ENCODE peak calls at places on chromosome 17, in seven cellular contexts. P is effector memory CD4-positive, alpha-beta T cell; O is tibial nerve; V is vagina; N is aorta; B is heart right ventricle; Q is A673. J is an unnamed sample.

GRCh38 chr17:38912221-38912813 is 13.1 kb upstream of the LASP1NB start:
- DNase-seq in Q (no peak), V (peak; percentile 77), O (no peak), N (peak; percentile 48), P (no peak), B (peak; percentile 67), J (peak; percentile 77)

GRCh38 chr17:76644995-76645394 is 1.4 kb upstream of the ST6GALNAC1 start:
- DNase-seq in N (no peak), Q (no peak), V (no peak), B (no peak), P (no peak), O (no peak), J (no peak)

GRCh38 chr17:32943647-32944191 is 15.8 kb downstream of the TMEM98 start:
- DNase-seq in N (no peak), Q (no peak), O (peak; percentile 31), V (no peak), P (no peak), B (no peak), J (peak; percentile 39)

GRCh38 chr17:45144199-45145034 is 3.9 kb upstream of the HEXIM1 start:
- DNase-seq in B (peak; percentile 53), P (no peak), N (peak; percentile 75), Q (no peak), O (no peak), V (peak; percentile 86), J (peak; percentile 90)

GRCh38 chr17:81379523-81379942 is 15.7 kb upstream of the BAHCC1 start:
- DNase-seq in Q (no peak), O (no peak), V (no peak), N (peak; percentile 42), B (no peak), P (no peak), J (no peak)

GRCh38 chr17:42197564-42198156 is 3.4 kb upstream of the GHDC start:
- DNase-seq in Q (no peak), B (no peak), P (no peak), N (no peak), O (no peak), V (no peak), J (no peak)

GRCh38 chr17:77580531-77580930 is 378.0 kb upstream of the TNRC6C start:
- DNase-seq in P (no peak), V (no peak), O (no peak), Q (no peak), N (no peak), B (no peak), J (no peak)

GRCh38 chr17:19387921-19388521 is 1.0 kb upstream of the MFAP4 start:
- DNase-seq in B (no peak), O (peak; percentile 61), Q (peak; percentile 74), P (no peak), N (no peak), V (no peak), J (no peak)

GRCh38 chr17:83073389-83074063 is 5.9 kb upstream of the METRNL start:
- DNase-seq in Q (no peak), O (no peak), P (no peak), V (no peak), N (no peak), B (no peak), J (no peak)

GRCh38 chr17:77089118-77089477 is 51.7 kb upstream of the SEC14L1 start:
- DNase-seq in B (no peak), O (no peak), P (no peak), V (no peak), N (no peak), Q (no peak), J (no peak)

GRCh38 chr17:75271233-75271954 is 363 bp upstream of the MIF4GD start:
- DNase-seq in O (peak; percentile 63), P (peak; percentile 79), Q (peak; percentile 89), B (peak; percentile 78), V (no peak), N (peak; percentile 88), J (peak; percentile 83)

GRCh38 chr17:9982159-9982558 is 77.1 kb upstream of the RCVRN start:
- DNase-seq in O (no peak), N (no peak), P (no peak), Q (no peak), B (no peak), V (no peak), J (no peak)

GRCh38 chr17:27996157-27997043 is 46.1 kb upstream of the NLK start:
- DNase-seq in Q (peak; percentile 44), V (no peak), O (no peak), N (no peak), B (no peak), P (no peak), J (no peak)

GRCh38 chr17:39461911-39462641 is 790 bp downstream of the CDK12 start:
- DNase-seq in B (no peak), Q (no peak), O (peak; percentile 22), V (peak; percentile 89), P (no peak), N (no peak), J (no peak)

GRCh38 chr17:8954339-8954738 is 11.2 kb downstream of the PIK3R5 start:
- DNase-seq in P (peak; percentile 74), B (peak; percentile 51), O (peak; percentile 62), N (peak; percentile 89), Q (peak; percentile 60), V (no peak), J (peak; percentile 85)

GRCh38 chr17:42879596-42879985 is 21.0 kb upstream of the G6PC1 start:
- DNase-seq in Q (no peak), P (no peak), V (no peak), N (no peak), O (no peak), B (no peak), J (no peak)

GRCh38 chr17:61635913-61636432 is 45.0 kb upstream of the NACA2 start:
- DNase-seq in Q (peak; percentile 77), O (peak; percentile 6), V (no peak), N (no peak), B (no peak), P (peak; percentile 33), J (no peak)

GRCh38 chr17:42670199-42670924 is 6.4 kb downstream of the PLEKHH3 start:
- DNase-seq in P (peak; percentile 39), N (no peak), B (no peak), Q (no peak), V (no peak), O (no peak), J (no peak)

GRCh38 chr17:42760652-42761581 is at the start of gene RAMP2:
- DNase-seq in O (no peak), V (no peak), B (peak; percentile 42), Q (peak; percentile 19), P (no peak), N (peak; percentile 61), J (peak; percentile 50)

GRCh38 chr17:34252890-34253525 is 2.1 kb upstream of the CCL2 start:
- DNase-seq in P (no peak), O (no peak), V (no peak), B (no peak), N (no peak), Q (no peak), J (no peak)

GRCh38 chr17:30278032-30278431 is 13.7 kb downstream of the BLMH start:
- DNase-seq in V (no peak), Q (peak; percentile 53), B (peak; percentile 14), P (no peak), N (no peak), O (peak; percentile 21), J (no peak)

GRCh38 chr17:82400206-82400605 is 17.9 kb upstream of the HEXD start:
- DNase-seq in B (no peak), P (no peak), Q (no peak), V (no peak), N (no peak), O (no peak), J (peak; percentile 47)

GRCh38 chr17:65053354-65053881 is 3.1 kb downstream of the GNA13 start:
- DNase-seq in O (no peak), Q (no peak), N (no peak), V (no peak), P (no peak), B (no peak), J (no peak)

GRCh38 chr17:65050438-65050837 is 6.1 kb downstream of the GNA13 start:
- DNase-seq in B (no peak), O (no peak), P (no peak), Q (no peak), N (no peak), V (no peak), J (no peak)

GRCh38 chr17:65051922-65052321 is 4.6 kb downstream of the GNA13 start:
- DNase-seq in Q (no peak), V (no peak), P (no peak), B (no peak), N (no peak), O (no peak), J (no peak)

GRCh38 chr17:65054602-65055001 is 1.9 kb downstream of the GNA13 start:
- DNase-seq in B (no peak), O (no peak), Q (no peak), P (no peak), N (no peak), V (no peak), J (no peak)

GRCh38 chr17:65052585-65052984 is 4.0 kb downstream of the GNA13 start:
- DNase-seq in V (no peak), P (no peak), B (no peak), N (no peak), O (no peak), Q (no peak), J (no peak)
- H3K4me3 ChIP-seq in V (no peak overlapping the region), P (no peak overlapping the region), B (no peak overlapping the region), N (no peak overlapping the region), O (no peak overlapping the region), Q (no peak overlapping the region), J (no peak overlapping the region)

GRCh38 chr17:46148247-46148646 is 45.0 kb downstream of the KANSL1 start:
- DNase-seq in V (no peak), P (no peak), Q (no peak), O (no peak), N (no peak), B (no peak), J (no peak)

GRCh38 chr17:46152423-46152822 is 40.8 kb downstream of the KANSL1 start:
- DNase-seq in P (no peak), N (no peak), B (no peak), Q (no peak), V (no peak), O (no peak), J (no peak)

GRCh38 chr17:46150216-46150963 is 42.8 kb downstream of the KANSL1 start:
- DNase-seq in V (no peak), P (no peak), N (no peak), B (no peak), Q (no peak), O (no peak), J (no peak)

GRCh38 chr17:46154151-46154816 is 38.9 kb downstream of the KANSL1 start:
- DNase-seq in N (no peak), V (no peak), P (no peak), Q (peak; percentile 54), B (no peak), O (no peak), J (no peak)

GRCh38 chr17:46151762-46152161 is 41.5 kb downstream of the KANSL1 start:
- DNase-seq in B (no peak), V (no peak), Q (peak; percentile 27), N (no peak), O (no peak), P (no peak), J (no peak)
- H3K4me1 ChIP-seq in B (peaks cover 88% of the 10 kb centered on the region), V (peaks cover 89% of the 10 kb centered on the region), Q (peaks cover 41% of the 10 kb centered on the region), N (peaks cover 7% of the 10 kb centered on the region), O (peaks cover 45% of the 10 kb centered on the region), P (peaks cover 65% of the 10 kb centered on the region), J (peaks cover 12% of the 10 kb centered on the region)

GRCh38 chr17:50855708-50856330 is 10.3 kb downstream of the TOB1 start:
- DNase-seq in B (no peak), O (no peak), N (no peak), V (no peak), Q (no peak), P (no peak), J (no peak)
- H3K27ac ChIP-seq in B (no peak overlapping the region), O (no peak overlapping the region), N (no peak overlapping the region), V (no peak overlapping the region), Q (no peak overlapping the region), P (no peak overlapping the region), J (no peak overlapping the region)

GRCh38 chr17:79005063-79005861 is 4.3 kb downstream of the CANT1 start:
- DNase-seq in P (no peak), B (no peak), N (peak; percentile 42), O (no peak), Q (no peak), V (no peak), J (peak; percentile 36)
- H3K4me3 ChIP-seq in P (no peak overlapping the region), B (no peak overlapping the region), N (no peak overlapping the region), O (no peak overlapping the region), Q (no peak overlapping the region), V (no peak overlapping the region), J (no peak overlapping the region)

J was measured in right cardiac atrium.